ENCODE peak calls at places on chromosomes 3 and 15, in six cellular contexts. V, C, U, K, M and Q are unnamed samples.
A peak's percentile ranks its signal among the peaks of the same experiment; 100 is the strongest.

GRCh38 chr3:197417896-197418618 is 119.6 kb upstream of the DLG1 start:
- DNase-seq in V (no peak), C (no peak), U (peak; percentile 31), K (no peak), M (no peak), Q (no peak)

GRCh38 chr3:174620138-174620537 is 239.0 kb upstream of the NAALADL2 start:
- DNase-seq in V (peak; percentile 27), C (no peak), U (no peak), K (no peak), M (no peak), Q (no peak)

GRCh38 chr3:78754066-78754743 is 1013.6 kb downstream of the ROBO1 start:
- DNase-seq in V (peak; percentile 65), C (no peak), U (no peak), K (no peak), M (no peak), Q (no peak)

GRCh38 chr3:187186801-187187421 is 10.4 kb upstream of the RTP1 start:
- DNase-seq in V (peak; percentile 96), C (peak; percentile 41), U (no peak), K (no peak), M (no peak), Q (no peak)

GRCh38 chr15:51327081-51327480 is 11.3 kb downstream of the CYP19A1 start:
- DNase-seq in V (no peak), C (no peak), U (no peak), K (no peak), M (no peak), Q (no peak)

GRCh38 chr3:172675371-172676193 is 35.3 kb downstream of the NCEH1 start:
- DNase-seq in V (peak; percentile 74), C (no peak), U (peak; percentile 58), K (no peak), M (no peak), Q (no peak)

GRCh38 chr3:108518895-108519294 is 8.5 kb upstream of the MYH15 start:
- DNase-seq in V (peak; percentile 12), C (no peak), U (no peak), K (no peak), M (peak; percentile 9), Q (no peak)

GRCh38 chr3:42500091-42500490 is 2.4 kb upstream of the VIPR1 start:
- DNase-seq in V (no peak), C (no peak), U (no peak), K (no peak), M (no peak), Q (no peak)

GRCh38 chr15:41798607-41799487 is 24.6 kb downstream of the MAPKBP1 start:
- DNase-seq in V (peak; percentile 20), C (no peak), U (no peak), K (no peak), M (no peak), Q (no peak)

GRCh38 chr15:24848050-24848449 is 106.7 kb upstream of the SNRPN start:
- DNase-seq in V (peak; percentile 28), C (peak; percentile 17), U (no peak), K (no peak), M (peak; percentile 57), Q (no peak)

GRCh38 chr15:45612790-45613415 is 21.9 kb upstream of the SQOR start:
- DNase-seq in V (peak; percentile 39), C (no peak), U (no peak), K (no peak), M (no peak), Q (no peak)

GRCh38 chr3:193605876-193606275 is 12.9 kb downstream of the OPA1 start:
- DNase-seq in V (peak; percentile 76), C (no peak), U (peak; percentile 36), K (peak; percentile 41), M (peak; percentile 63), Q (peak; percentile 64)

GRCh38 chr3:148717918-148718317 is 20.2 kb downstream of the AGTR1 start:
- DNase-seq in V (no peak), C (no peak), U (no peak), K (no peak), M (no peak), Q (no peak)

GRCh38 chr15:85973584-85974347 is 105.9 kb upstream of the AGBL1 start:
- DNase-seq in V (no peak), C (no peak), U (peak; percentile 23), K (no peak), M (no peak), Q (no peak)

GRCh38 chr3:111797035-111797717 is 61.9 kb upstream of the PHLDB2 start:
- DNase-seq in V (peak; percentile 52), C (no peak), U (no peak), K (no peak), M (no peak), Q (no peak)

GRCh38 chr3:100254168-100254777 is 6.5 kb upstream of the TBC1D23 start:
- DNase-seq in V (peak; percentile 83), C (peak; percentile 23), U (peak; percentile 54), K (no peak), M (peak; percentile 67), Q (peak; percentile 25)

GRCh38 chr3:14223595-14223994 is 45.0 kb downstream of the LSM3 start:
- DNase-seq in V (no peak), C (no peak), U (no peak), K (no peak), M (no peak), Q (no peak)

GRCh38 chr3:15636028-15636709 is 34.6 kb downstream of the BTD start:
- DNase-seq in V (peak; percentile 87), C (peak; percentile 32), U (no peak), K (no peak), M (no peak), Q (no peak)

GRCh38 chr3:147411235-147411607 is 2.1 kb downstream of the ZIC1 start:
- DNase-seq in V (peak; percentile 55), C (no peak), U (peak; percentile 44), K (no peak), M (peak; percentile 27), Q (no peak)

GRCh38 chr3:148971819-148972218 is 19.5 kb upstream of the GYG1 start:
- DNase-seq in V (peak; percentile 95), C (no peak), U (no peak), K (no peak), M (peak; percentile 82), Q (no peak)

GRCh38 chr3:129558772-129559564 is 16.0 kb downstream of the H1-8 start:
- DNase-seq in V (peak; percentile 51), C (peak; percentile 46), U (no peak), K (no peak), M (no peak), Q (no peak)

GRCh38 chr15:90860942-90861675 is 7.3 kb upstream of the FURIN start:
- DNase-seq in V (no peak), C (no peak), U (no peak), K (no peak), M (peak; percentile 51), Q (no peak)

GRCh38 chr3:77577264-77577663 is 537.4 kb downstream of the ROBO2 start:
- DNase-seq in V (no peak), C (no peak), U (no peak), K (no peak), M (no peak), Q (no peak)

GRCh38 chr3:169822091-169822490 is 9.4 kb upstream of the LRRC34 start:
- DNase-seq in V (no peak), C (no peak), U (no peak), K (no peak), M (no peak), Q (no peak)

GRCh38 chr3:133490468-133491351 is 82.8 kb upstream of the CDV3 start:
- DNase-seq in V (no peak), C (no peak), U (no peak), K (no peak), M (no peak), Q (peak; percentile 78)

GRCh38 chr15:89860851-89861360 is 32.9 kb downstream of the AP3S2 start:
- DNase-seq in V (no peak), C (no peak), U (no peak), K (no peak), M (no peak), Q (no peak)

GRCh38 chr3:101735833-101736232 is 11.4 kb downstream of the CEP97 start:
- DNase-seq in V (no peak), C (no peak), U (no peak), K (no peak), M (no peak), Q (no peak)

GRCh38 chr3:148924572-148924971 is 59.5 kb downstream of the CPA3 start:
- DNase-seq in V (peak; percentile 25), C (no peak), U (no peak), K (no peak), M (no peak), Q (no peak)

GRCh38 chr15:30953731-30954378 is 37.6 kb downstream of the MTMR10 start:
- DNase-seq in V (peak; percentile 78), C (peak; percentile 22), U (no peak), K (no peak), M (no peak), Q (no peak)

GRCh38 chr3:96803860-96804259 is 10.5 kb upstream of the EPHA6 start:
- DNase-seq in V (no peak), C (no peak), U (no peak), K (no peak), M (no peak), Q (no peak)

DNA sequence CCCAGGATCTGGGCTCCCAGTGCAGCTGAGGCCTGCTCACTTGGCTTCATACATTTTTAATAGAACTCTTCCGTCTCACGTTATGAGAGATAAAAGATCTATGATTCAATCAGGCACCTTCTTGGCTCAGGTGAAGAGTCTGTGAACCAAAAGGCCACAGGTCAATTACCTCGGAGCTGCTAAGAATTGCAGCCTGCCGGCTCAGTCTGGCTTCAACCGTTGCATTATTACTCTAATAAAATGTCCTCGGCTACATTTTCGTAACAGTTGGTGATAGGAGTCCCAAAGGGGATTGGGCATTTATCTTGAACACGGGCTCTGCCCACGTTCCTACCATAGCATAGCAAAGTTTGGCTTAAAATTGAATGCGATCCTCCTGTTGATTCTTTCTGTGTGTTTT is 176.3 kb downstream of the SLCO3A1 start:
- DNase-seq in V (no peak), C (no peak), U (no peak), K (no peak), M (no peak), Q (no peak)
- H3K4me3 ChIP-seq in V (no peak overlapping the region), C (no peak overlapping the region), U (no peak overlapping the region), K (no peak overlapping the region), M (no peak overlapping the region), Q (no peak overlapping the region)

GRCh38 chr3:120344349-120344748 is 4.8 kb downstream of the LRRC58 start:
- DNase-seq in V (peak; percentile 17), C (no peak), U (no peak), K (no peak), M (no peak), Q (peak; percentile 68)
- H3K4me3 ChIP-seq in V (no peak overlapping the region), C (no peak overlapping the region), U (no peak overlapping the region), K (no peak overlapping the region), M (no peak overlapping the region), Q (no peak overlapping the region)

GRCh38 chr3:9916346-9916733 is 558 bp upstream of the IL17RC start:
- DNase-seq in V (peak; percentile 58), C (no peak), U (no peak), K (no peak), M (peak; percentile 16), Q (no peak)
- H3K4me3 ChIP-seq in V (peak overlapping the region; percentile 72), C (peak overlapping the region; percentile 80), U (no peak overlapping the region), K (no peak overlapping the region), M (no peak overlapping the region), Q (peak overlapping the region; percentile 22)

DNA sequence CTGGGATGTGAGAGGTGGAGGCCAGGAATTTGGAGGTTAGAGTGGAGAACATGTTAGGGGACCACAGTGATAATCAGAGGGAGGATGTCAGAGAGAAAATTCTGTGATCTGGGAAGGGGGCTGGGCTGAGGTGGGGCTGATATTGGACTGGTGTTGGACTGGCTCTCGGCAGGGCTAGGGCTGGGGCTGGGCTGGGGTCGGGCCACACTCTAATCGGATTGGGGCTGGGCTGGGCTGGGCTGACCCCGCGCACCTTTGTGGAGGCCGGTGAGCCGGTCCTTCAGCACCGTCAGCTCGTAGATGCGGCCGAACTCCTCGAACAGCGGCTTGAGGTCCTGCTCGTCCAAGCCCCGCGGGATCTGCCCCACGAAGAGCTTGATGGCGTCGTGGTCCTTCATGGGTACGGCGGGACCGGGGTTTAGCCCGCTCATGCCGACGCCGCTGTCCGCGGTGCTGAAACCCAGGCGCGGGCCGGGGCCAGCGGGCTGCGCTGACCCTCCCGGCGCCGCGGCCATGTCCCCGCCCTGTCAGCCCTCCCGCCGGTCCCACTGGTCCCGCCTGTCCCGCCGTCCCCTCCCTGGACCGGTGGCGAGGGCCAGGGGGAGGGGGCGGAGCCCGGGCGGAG is 485 bp downstream of the CELF6 start:
- DNase-seq in V (peak; percentile 43), C (peak; percentile 77), U (peak; percentile 91), K (peak; percentile 37), M (peak; percentile 76), Q (peak; percentile 65)
- H3K4me3 ChIP-seq in V (peak overlapping the region; percentile 33), C (peak overlapping the region; percentile 70), U (no peak overlapping the region), K (no peak overlapping the region), M (peak overlapping the region; percentile 16), Q (no peak overlapping the region)